ENCODE peak calls at places on chromosomes 12 and 14, in nine cellular contexts. Y, S, T, J, E, N, Q, W and V are unnamed samples.

GRCh38 chr12:50160643-50161042 is 6.5 kb downstream of the CERS5 start:
- DNase-seq in Q (no peak), N (no peak), E (no peak), Y (no peak), T (no peak), W (no peak), J (no peak), S (no peak), V (no peak)

GRCh38 chr14:100114109-100114765 is 45.2 kb downstream of the DEGS2 start:
- DNase-seq in J (no peak), Y (no peak), S (no peak), E (no peak), T (no peak), Q (no peak), N (no peak), W (no peak), V (no peak)

GRCh38 chr12:104990950-104991349 is 4.8 kb downstream of the NOPCHAP1 start:
- DNase-seq in E (no peak), Q (no peak), T (no peak), N (no peak), W (no peak), Y (no peak), S (peak), J (no peak), V (no peak)

GRCh38 chr12:119705182-119705581 is 37.2 kb downstream of the PRKAB1 start:
- DNase-seq in W (no peak), E (no peak), T (no peak), J (no peak), N (no peak), Q (no peak), S (no peak), Y (no peak), V (no peak)

GRCh38 chr12:15088115-15088514 is 115.3 kb downstream of the PDE6H start:
- DNase-seq in Q (no peak), N (no peak), W (no peak), S (no peak), Y (no peak), E (no peak), J (no peak), T (no peak), V (no peak)

GRCh38 chr12:104519190-104519857 is 62.6 kb downstream of the CHST11 start:
- DNase-seq in J (no peak), S (no peak), T (no peak), E (no peak), W (no peak), Y (no peak), N (no peak), Q (no peak), V (no peak)

GRCh38 chr12:14768823-14769405 is 34.4 kb downstream of the WBP11 start:
- DNase-seq in S (no peak), W (no peak), Q (no peak), N (no peak), T (peak), Y (no peak), E (no peak), J (no peak), V (no peak)

GRCh38 chr12:122226366-122227222 is 742 bp upstream of the DIABLO start:
- DNase-seq in Q (no peak), T (no peak), N (no peak), E (no peak), W (no peak), S (no peak), Y (no peak), J (no peak), V (no peak)

GRCh38 chr14:93759781-93760307 is 28.4 kb downstream of the PRIMA1 start:
- DNase-seq in T (no peak), W (no peak), Q (no peak), S (no peak), Y (no peak), N (no peak), E (no peak), J (peak), V (peak)

GRCh38 chr12:112538740-112539139 is 120.0 kb downstream of the PTPN11 start:
- DNase-seq in N (no peak), Q (no peak), W (no peak), E (no peak), J (no peak), T (no peak), S (no peak), Y (no peak), V (no peak)

GRCh38 chr12:30691122-30691879 is 4.4 kb downstream of the IPO8 start:
- DNase-seq in E (no peak), Y (no peak), J (no peak), N (peak), Q (no peak), T (no peak), W (peak), S (peak), V (peak)